ENCODE peak calls at places on chromosomes 3 and 15, in five cellular contexts. W is DMS 273 treated with DMSO at 0.1 percent for 48 hours, B is RWPE1, M is fibroblast of the conjunctiva, K is myocyte. C is an unnamed sample.
A peak's percentile ranks its signal among the peaks of the same experiment; 100 is the strongest.

GRCh38 chr3:106338582-106339219 is 469.9 kb upstream of the CBLB start:
- DNase-seq in W (no peak), B (no peak), M (no peak), K (peak; percentile 64), C (no peak)

GRCh38 chr15:74578496-74578994 is 37.1 kb upstream of the CLK3 start:
- DNase-seq in W (no peak), B (no peak), M (no peak), K (no peak), C (no peak)

GRCh38 chr15:71651750-71652186 is 158.6 kb upstream of the NR2E3 start:
- DNase-seq in W (no peak), B (peak; percentile 62), M (peak; percentile 85), K (peak; percentile 60), C (peak; percentile 56)

GRCh38 chr15:77083381-77084160 is 12.7 kb upstream of the TSPAN3 start:
- DNase-seq in W (peak; percentile 85), B (peak; percentile 60), M (no peak), K (no peak), C (no peak)

GRCh38 chr3:113825090-113825489 is 13.5 kb upstream of the GRAMD1C start:
- DNase-seq in W (peak; percentile 4), B (no peak), M (no peak), K (peak; percentile 19), C (no peak)

GRCh38 chr3:105829229-105829628 is 39.6 kb downstream of the CBLB start:
- DNase-seq in W (no peak), B (no peak), M (no peak), K (no peak), C (no peak)

GRCh38 chr3:151315136-151315535 is 1.5 kb downstream of the GPR87 start:
- DNase-seq in W (no peak), B (no peak), M (no peak), K (no peak), C (no peak)

GRCh38 chr15:67690936-67691335 is 134.4 kb upstream of the SKOR1 start:
- DNase-seq in W (no peak), B (no peak), M (no peak), K (peak; percentile 84), C (no peak)

GRCh38 chr3:15452156-15452555 is 24.8 kb downstream of the EAF1 start:
- DNase-seq in W (no peak), B (no peak), M (no peak), K (no peak), C (no peak)

GRCh38 chr3:56796996-56797395 is 4.8 kb downstream of the ARHGEF3 start:
- DNase-seq in W (no peak), B (no peak), M (no peak), K (no peak), C (no peak)

GRCh38 chr3:117184574-117184973 is 475.0 kb downstream of the TUSC7 start:
- DNase-seq in W (no peak), B (peak; percentile 3), M (no peak), K (peak; percentile 1), C (no peak)

GRCh38 chr3:192747145-192747544 is 19.8 kb upstream of the FGF12 start:
- DNase-seq in W (no peak), B (no peak), M (no peak), K (no peak), C (no peak)

GRCh38 chr3:58404396-58404795 is 29.2 kb downstream of the PDHB start:
- DNase-seq in W (no peak), B (peak; percentile 14), M (peak; percentile 24), K (no peak), C (no peak)

GRCh38 chr15:100704281-100705055 is 102.1 kb downstream of the ASB7 start:
- DNase-seq in W (no peak), B (peak; percentile 83), M (no peak), K (no peak), C (no peak)

GRCh38 chr15:90347666-90348065 is 4.4 kb upstream of the ZNF774 start:
- DNase-seq in W (no peak), B (no peak), M (no peak), K (peak; percentile 50), C (no peak)

GRCh38 chr3:197501496-197501878 is 54.3 kb downstream of the BDH1 start:
- DNase-seq in W (peak; percentile 35), B (peak; percentile 48), M (no peak), K (no peak), C (no peak)

C was measured in HFF-Myc.